ENCODE peak calls at places on chromosomes 5 and 9, in six cellular contexts. One of them, this sample, is unnamed.

GRCh38 chr9:114501786-114502682 is 3.2 kb downstream of the WHRN start:
- DNase-seq in IMR-90: peak; percentile 81
- DNase-seq in H1: no peak
- DNase-seq in neuronal stem cell: peak; percentile 48
- DNase-seq in H9: no peak
- DNase-seq in mesendoderm: peak; percentile 71
- DNase-seq in this sample: peak; percentile 93

GRCh38 chr9:129596541-129597328 is 24.2 kb downstream of the C9orf50 start:
- DNase-seq in IMR-90: peak; percentile 73
- DNase-seq in H1: no peak
- DNase-seq in neuronal stem cell: peak; percentile 76
- DNase-seq in H9: peak; percentile 87
- DNase-seq in mesendoderm: peak; percentile 98
- DNase-seq in this sample: peak; percentile 84

GRCh38 chr9:33434317-33435105 is 12.9 kb downstream of the AQP3 start:
- DNase-seq in IMR-90: no peak
- DNase-seq in H1: no peak
- DNase-seq in neuronal stem cell: no peak
- DNase-seq in H9: no peak
- DNase-seq in mesendoderm: no peak
- DNase-seq in this sample: no peak

GRCh38 chr9:72537671-72538070 is 16.3 kb downstream of the TMC1 start:
- DNase-seq in IMR-90: no peak
- DNase-seq in H1: no peak
- DNase-seq in neuronal stem cell: no peak
- DNase-seq in H9: no peak
- DNase-seq in mesendoderm: no peak
- DNase-seq in this sample: no peak

GRCh38 chr5:17398439-17398838 is 99.6 kb upstream of the TAF11L2 start:
- DNase-seq in IMR-90: peak; percentile 97
- DNase-seq in H1: no peak
- DNase-seq in neuronal stem cell: no peak
- DNase-seq in H9: no peak
- DNase-seq in mesendoderm: peak; percentile 48
- DNase-seq in this sample: peak; percentile 80

GRCh38 chr9:81320909-81321482 is 368.4 kb downstream of the TLE1 start:
- DNase-seq in IMR-90: no peak
- DNase-seq in H1: no peak
- DNase-seq in neuronal stem cell: no peak
- DNase-seq in H9: no peak
- DNase-seq in mesendoderm: no peak
- DNase-seq in this sample: no peak

GRCh38 chr5:56815657-56816545 is 552 bp downstream of the MAP3K1 start:
- DNase-seq in IMR-90: peak; percentile 32
- DNase-seq in H1: no peak
- DNase-seq in neuronal stem cell: peak; percentile 43
- DNase-seq in H9: peak; percentile 49
- DNase-seq in mesendoderm: peak; percentile 43
- DNase-seq in this sample: peak; percentile 50

GRCh38 chr9:21994996-21995651 is 533 bp downstream of the CDKN2B-AS1 start:
- DNase-seq in IMR-90: peak; percentile 69
- DNase-seq in H1: no peak
- DNase-seq in neuronal stem cell: no peak
- DNase-seq in H9: peak; percentile 76
- DNase-seq in mesendoderm: peak; percentile 85
- DNase-seq in this sample: peak; percentile 92

GRCh38 chr5:8516356-8516755 is 647.4 kb downstream of the MTRR start:
- DNase-seq in IMR-90: no peak
- DNase-seq in H1: no peak
- DNase-seq in neuronal stem cell: no peak
- DNase-seq in H9: no peak
- DNase-seq in mesendoderm: no peak
- DNase-seq in this sample: no peak

GRCh38 chr9:112555844-112556482 is 69.3 kb downstream of the KIAA1958 start:
- DNase-seq in IMR-90: no peak
- DNase-seq in H1: no peak
- DNase-seq in neuronal stem cell: no peak
- DNase-seq in H9: no peak
- DNase-seq in mesendoderm: no peak
- DNase-seq in this sample: no peak

GRCh38 chr9:112554516-112554915 is 67.9 kb downstream of the KIAA1958 start:
- DNase-seq in IMR-90: peak; percentile 78
- DNase-seq in H1: no peak
- DNase-seq in neuronal stem cell: no peak
- DNase-seq in H9: no peak
- DNase-seq in mesendoderm: no peak
- DNase-seq in this sample: peak; percentile 22

GRCh38 chr9:112555091-112555643 is 68.5 kb downstream of the KIAA1958 start:
- DNase-seq in IMR-90: no peak
- DNase-seq in H1: no peak
- DNase-seq in neuronal stem cell: no peak
- DNase-seq in H9: no peak
- DNase-seq in mesendoderm: no peak
- DNase-seq in this sample: no peak

GRCh38 chr9:112558476-112558875 is 71.8 kb downstream of the KIAA1958 start:
- DNase-seq in IMR-90: peak; percentile 66
- DNase-seq in H1: no peak
- DNase-seq in neuronal stem cell: no peak
- DNase-seq in H9: no peak
- DNase-seq in mesendoderm: no peak
- DNase-seq in this sample: no peak

DNA sequence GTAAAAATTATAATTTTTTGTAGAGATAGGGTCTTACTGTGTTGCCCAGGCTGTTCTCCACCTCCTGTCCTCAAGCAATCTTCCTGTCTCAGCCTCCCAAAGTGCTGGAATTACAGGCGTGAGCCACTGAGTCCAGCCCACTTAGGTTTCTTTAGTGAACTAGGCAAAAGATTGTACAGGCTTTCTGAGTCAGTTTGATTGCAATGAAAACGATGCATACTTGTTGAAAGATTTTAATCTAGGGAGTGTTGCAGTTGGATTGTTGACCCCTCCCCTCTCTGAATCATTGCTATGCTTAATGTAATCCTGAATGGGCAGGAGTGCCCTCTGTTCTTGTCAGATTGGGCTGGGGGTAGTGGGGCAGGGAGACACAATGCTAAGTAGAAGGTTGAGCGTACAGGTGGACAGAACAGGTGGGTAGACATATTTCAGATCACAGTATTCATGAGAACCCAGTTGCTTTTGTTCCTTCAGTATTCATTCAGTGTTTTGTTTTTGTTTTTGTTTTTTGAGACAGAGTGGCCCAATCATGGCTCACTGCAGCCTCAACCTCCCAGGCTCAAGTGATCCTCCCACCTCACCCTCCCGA is 70.0 kb downstream of the KIAA1958 start:
- DNase-seq in IMR-90: peak; percentile 75
- DNase-seq in H1: no peak
- DNase-seq in neuronal stem cell: no peak
- DNase-seq in H9: no peak
- DNase-seq in mesendoderm: no peak
- DNase-seq in this sample: peak; percentile 59
- H2BK15ac ChIP-seq in IMR-90: peak overlapping the region; percentile 4
- H2BK15ac ChIP-seq in H1: no peak overlapping the region
- H2BK15ac ChIP-seq in neuronal stem cell: no peak overlapping the region
- H2BK15ac ChIP-seq in H9: no peak overlapping the region
- H2BK15ac ChIP-seq in mesendoderm: no peak overlapping the region
- H2BK15ac ChIP-seq in this sample: no peak overlapping the region

GRCh38 chr9:121868611-121869010 is 217.2 kb downstream of the DAB2IP start:
- DNase-seq in IMR-90: peak; percentile 58
- DNase-seq in H1: no peak
- DNase-seq in neuronal stem cell: no peak
- DNase-seq in H9: no peak
- DNase-seq in mesendoderm: no peak
- DNase-seq in this sample: no peak

GRCh38 chr9:121863931-121864330 is 212.5 kb downstream of the DAB2IP start:
- DNase-seq in IMR-90: peak; percentile 37
- DNase-seq in H1: no peak
- DNase-seq in neuronal stem cell: no peak
- DNase-seq in H9: no peak
- DNase-seq in mesendoderm: no peak
- DNase-seq in this sample: peak; percentile 16

GRCh38 chr9:121862973-121863372 is 211.5 kb downstream of the DAB2IP start:
- DNase-seq in IMR-90: no peak
- DNase-seq in H1: no peak
- DNase-seq in neuronal stem cell: no peak
- DNase-seq in H9: no peak
- DNase-seq in mesendoderm: no peak
- DNase-seq in this sample: no peak

GRCh38 chr9:121866927-121867326 is 215.5 kb downstream of the DAB2IP start:
- DNase-seq in IMR-90: no peak
- DNase-seq in H1: no peak
- DNase-seq in neuronal stem cell: no peak
- DNase-seq in H9: no peak
- DNase-seq in mesendoderm: no peak
- DNase-seq in this sample: no peak

DNA sequence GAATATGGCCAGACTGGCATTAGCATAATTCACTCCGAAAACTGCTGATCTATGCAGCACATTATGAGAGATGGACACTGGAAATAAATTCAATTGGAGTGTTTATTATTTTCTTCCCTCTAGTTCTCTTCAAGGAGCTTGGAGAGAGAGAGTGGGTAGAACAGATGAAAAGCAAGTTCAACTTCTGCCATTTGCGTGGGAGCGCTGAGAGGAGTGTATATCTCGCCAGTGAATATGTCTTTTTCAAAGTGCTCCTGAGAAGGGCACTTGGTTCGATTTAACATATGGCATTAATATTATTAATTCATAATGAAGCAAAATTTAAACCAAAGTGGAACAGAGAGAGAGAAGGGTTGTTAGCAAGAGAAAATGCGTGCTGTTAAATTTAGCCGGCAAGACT is 214.4 kb downstream of the DAB2IP start:
- DNase-seq in IMR-90: no peak
- DNase-seq in H1: no peak
- DNase-seq in neuronal stem cell: no peak
- DNase-seq in H9: no peak
- DNase-seq in mesendoderm: no peak
- DNase-seq in this sample: no peak
- H2BK15ac ChIP-seq in IMR-90: no peak overlapping the region
- H2BK15ac ChIP-seq in H1: no peak overlapping the region
- H2BK15ac ChIP-seq in neuronal stem cell: no peak overlapping the region
- H2BK15ac ChIP-seq in H9: no peak overlapping the region
- H2BK15ac ChIP-seq in mesendoderm: no peak overlapping the region
- H2BK15ac ChIP-seq in this sample: no peak overlapping the region

DNA sequence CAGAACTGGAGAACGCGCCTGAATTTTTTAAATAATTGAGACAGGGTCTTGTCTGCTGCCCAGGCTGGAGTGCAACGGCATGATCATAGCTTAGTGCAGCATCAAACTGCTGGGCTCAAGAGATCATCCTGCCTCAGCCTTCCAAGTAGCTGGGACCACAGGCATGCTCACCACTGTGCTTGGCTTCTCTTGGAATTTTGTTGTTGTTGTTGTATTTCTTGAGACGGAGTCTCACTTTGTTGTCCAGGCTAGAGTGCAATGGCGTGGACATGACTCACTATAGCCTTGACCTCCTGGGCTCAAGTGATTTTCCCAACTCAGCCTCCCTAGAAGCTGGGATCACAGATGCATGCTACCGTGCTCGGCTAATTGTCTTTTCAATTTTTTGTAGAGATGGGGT is 58.4 kb upstream of the DAB2IP start:
- DNase-seq in IMR-90: no peak
- DNase-seq in H1: no peak
- DNase-seq in neuronal stem cell: no peak
- DNase-seq in H9: no peak
- DNase-seq in mesendoderm: no peak
- DNase-seq in this sample: peak; percentile 73
- H2BK15ac ChIP-seq in IMR-90: no peak overlapping the region
- H2BK15ac ChIP-seq in H1: no peak overlapping the region
- H2BK15ac ChIP-seq in neuronal stem cell: no peak overlapping the region
- H2BK15ac ChIP-seq in H9: no peak overlapping the region
- H2BK15ac ChIP-seq in mesendoderm: no peak overlapping the region
- H2BK15ac ChIP-seq in this sample: no peak overlapping the region

GRCh38 chr5:32692066-32692746 is 18.9 kb upstream of the NPR3 start:
- DNase-seq in IMR-90: peak; percentile 80
- DNase-seq in H1: no peak
- DNase-seq in neuronal stem cell: no peak
- DNase-seq in H9: no peak
- DNase-seq in mesendoderm: no peak
- DNase-seq in this sample: peak; percentile 16
- H2BK15ac ChIP-seq in IMR-90: no peak overlapping the region
- H2BK15ac ChIP-seq in H1: no peak overlapping the region
- H2BK15ac ChIP-seq in neuronal stem cell: no peak overlapping the region
- H2BK15ac ChIP-seq in H9: no peak overlapping the region
- H2BK15ac ChIP-seq in mesendoderm: no peak overlapping the region
- H2BK15ac ChIP-seq in this sample: no peak overlapping the region

GRCh38 chr5:75664933-75665332 is 52.3 kb downstream of the POC5 start:
- DNase-seq in IMR-90: no peak
- DNase-seq in H1: no peak
- DNase-seq in neuronal stem cell: no peak
- DNase-seq in H9: no peak
- DNase-seq in mesendoderm: no peak
- DNase-seq in this sample: no peak
- H2BK15ac ChIP-seq in IMR-90: no peak overlapping the region
- H2BK15ac ChIP-seq in H1: no peak overlapping the region
- H2BK15ac ChIP-seq in neuronal stem cell: no peak overlapping the region
- H2BK15ac ChIP-seq in H9: no peak overlapping the region
- H2BK15ac ChIP-seq in mesendoderm: no peak overlapping the region
- H2BK15ac ChIP-seq in this sample: no peak overlapping the region

GRCh38 chr9:94108584-94108983 is 24.3 kb downstream of the PTPDC1 start:
- DNase-seq in IMR-90: peak; percentile 18
- DNase-seq in H1: no peak
- DNase-seq in neuronal stem cell: no peak
- DNase-seq in H9: no peak
- DNase-seq in mesendoderm: peak; percentile 26
- DNase-seq in this sample: no peak
- H2BK15ac ChIP-seq in IMR-90: peak overlapping the region; percentile 14
- H2BK15ac ChIP-seq in H1: no peak overlapping the region
- H2BK15ac ChIP-seq in neuronal stem cell: no peak overlapping the region
- H2BK15ac ChIP-seq in H9: no peak overlapping the region
- H2BK15ac ChIP-seq in mesendoderm: peak overlapping the region; percentile 65
- H2BK15ac ChIP-seq in this sample: no peak overlapping the region

GRCh38 chr9:127224178-127224882 is 40.2 kb upstream of the GARNL3 start:
- DNase-seq in IMR-90: peak; percentile 69
- DNase-seq in H1: peak; percentile 94
- DNase-seq in neuronal stem cell: peak; percentile 96
- DNase-seq in H9: peak; percentile 99
- DNase-seq in mesendoderm: peak; percentile 98
- DNase-seq in this sample: peak; percentile 88
- H2BK15ac ChIP-seq in IMR-90: no peak overlapping the region
- H2BK15ac ChIP-seq in H1: peak overlapping the region; percentile 95
- H2BK15ac ChIP-seq in neuronal stem cell: peak overlapping the region; percentile 90
- H2BK15ac ChIP-seq in H9: no peak overlapping the region
- H2BK15ac ChIP-seq in mesendoderm: no peak overlapping the region
- H2BK15ac ChIP-seq in this sample: peak overlapping the region; percentile 30

This sample was measured in mesenchymal stem cell.